ENCODE peak calls at places on chromosomes 12 and 14, in six cellular contexts. One of them, this sample, is unnamed.
A peak's percentile ranks its signal among the peaks of the same experiment; 100 is the strongest.

GRCh38 chr12:84701966-84702365 is 210.6 kb downstream of the SLC6A15 start:
- DNase-seq in vagina: no peak
- DNase-seq in H1: no peak
- DNase-seq in HepG2: no peak
- DNase-seq in prostate gland: no peak
- DNase-seq in stomach: no peak
- DNase-seq in this sample: no peak

GRCh38 chr12:71900091-71900490 is 38.6 kb upstream of the TPH2 start:
- DNase-seq in stomach: no peak
- DNase-seq in H1: no peak
- DNase-seq in vagina: no peak
- DNase-seq in HepG2: peak; percentile 6
- DNase-seq in prostate gland: no peak
- DNase-seq in this sample: no peak

GRCh38 chr12:26830358-26830757 is 2.6 kb downstream of the ITPR2 start:
- DNase-seq in stomach: no peak
- DNase-seq in HepG2: no peak
- DNase-seq in vagina: no peak
- DNase-seq in prostate gland: no peak
- DNase-seq in H1: no peak
- DNase-seq in this sample: no peak

GRCh38 chr12:85775071-85775470 is 61.1 kb downstream of the RASSF9 start:
- DNase-seq in HepG2: no peak
- DNase-seq in prostate gland: no peak
- DNase-seq in H1: no peak
- DNase-seq in stomach: no peak
- DNase-seq in vagina: no peak
- DNase-seq in this sample: no peak

GRCh38 chr12:810635-811415 is 58.4 kb downstream of the WNK1 start:
- DNase-seq in prostate gland: no peak
- DNase-seq in vagina: no peak
- DNase-seq in stomach: no peak
- DNase-seq in H1: no peak
- DNase-seq in HepG2: no peak
- DNase-seq in this sample: no peak

GRCh38 chr12:41709463-41710285 is 435.0 kb downstream of the GXYLT1 start:
- DNase-seq in stomach: no peak
- DNase-seq in HepG2: no peak
- DNase-seq in vagina: no peak
- DNase-seq in H1: no peak
- DNase-seq in prostate gland: no peak
- DNase-seq in this sample: no peak

GRCh38 chr12:124568431-124569374 is 1.3 kb upstream of the NCOR2 start:
- DNase-seq in HepG2: no peak
- DNase-seq in stomach: peak; percentile 44
- DNase-seq in vagina: no peak
- DNase-seq in prostate gland: peak; percentile 46
- DNase-seq in H1: peak; percentile 65
- DNase-seq in this sample: no peak

GRCh38 chr12:84056-84455 is 17.5 kb downstream of the IQSEC3 start:
- DNase-seq in H1: no peak
- DNase-seq in vagina: peak; percentile 74
- DNase-seq in HepG2: no peak
- DNase-seq in stomach: no peak
- DNase-seq in prostate gland: peak; percentile 75
- DNase-seq in this sample: no peak

GRCh38 chr14:24894583-24895242 is 155.2 kb downstream of the STXBP6 start:
- DNase-seq in HepG2: no peak
- DNase-seq in stomach: no peak
- DNase-seq in prostate gland: no peak
- DNase-seq in H1: no peak
- DNase-seq in vagina: no peak
- DNase-seq in this sample: no peak

GRCh38 chr12:44317651-44318126 is 481.8 kb downstream of the TMEM117 start:
- DNase-seq in prostate gland: no peak
- DNase-seq in stomach: no peak
- DNase-seq in H1: peak; percentile 52
- DNase-seq in HepG2: peak; percentile 30
- DNase-seq in vagina: no peak
- DNase-seq in this sample: no peak

GRCh38 chr14:26917086-26917485 is 319.3 kb upstream of the NOVA1 start:
- DNase-seq in HepG2: peak; percentile 28
- DNase-seq in vagina: no peak
- DNase-seq in prostate gland: no peak
- DNase-seq in H1: no peak
- DNase-seq in stomach: no peak
- DNase-seq in this sample: no peak

GRCh38 chr14:81331229-81332026 is 68.7 kb downstream of the STON2 start:
- DNase-seq in prostate gland: no peak
- DNase-seq in H1: no peak
- DNase-seq in vagina: no peak
- DNase-seq in stomach: no peak
- DNase-seq in HepG2: no peak
- DNase-seq in this sample: no peak

GRCh38 chr14:70027785-70028428 is 148.7 kb downstream of the SMOC1 start:
- DNase-seq in stomach: peak; percentile 81
- DNase-seq in vagina: no peak
- DNase-seq in H1: peak; percentile 99
- DNase-seq in prostate gland: peak; percentile 46
- DNase-seq in HepG2: peak; percentile 43
- DNase-seq in this sample: peak; percentile 58

GRCh38 chr14:44170554-44170953 is 336.5 kb downstream of the FSCB start:
- DNase-seq in stomach: no peak
- DNase-seq in H1: no peak
- DNase-seq in prostate gland: no peak
- DNase-seq in vagina: no peak
- DNase-seq in HepG2: no peak
- DNase-seq in this sample: no peak

GRCh38 chr14:103880334-103880985 is 33.1 kb upstream of the PPP1R13B start:
- DNase-seq in stomach: peak; percentile 91
- DNase-seq in prostate gland: peak; percentile 70
- DNase-seq in H1: no peak
- DNase-seq in vagina: no peak
- DNase-seq in HepG2: no peak
- DNase-seq in this sample: peak; percentile 85

GRCh38 chr14:30706704-30707103 is 84.6 kb downstream of the SCFD1 start:
- DNase-seq in HepG2: no peak
- DNase-seq in prostate gland: no peak
- DNase-seq in H1: no peak
- DNase-seq in stomach: no peak
- DNase-seq in vagina: no peak
- DNase-seq in this sample: no peak

GRCh38 chr14:36663404-36664321 is 2.0 kb downstream of the PAX9 start:
- DNase-seq in H1: peak; percentile 80
- DNase-seq in prostate gland: no peak
- DNase-seq in stomach: no peak
- DNase-seq in vagina: no peak
- DNase-seq in HepG2: no peak
- DNase-seq in this sample: no peak

GRCh38 chr12:131033486-131033885 is 79.8 kb downstream of the ADGRD1 start:
- DNase-seq in prostate gland: no peak
- DNase-seq in vagina: no peak
- DNase-seq in stomach: no peak
- DNase-seq in H1: no peak
- DNase-seq in HepG2: no peak
- DNase-seq in this sample: no peak

DNA sequence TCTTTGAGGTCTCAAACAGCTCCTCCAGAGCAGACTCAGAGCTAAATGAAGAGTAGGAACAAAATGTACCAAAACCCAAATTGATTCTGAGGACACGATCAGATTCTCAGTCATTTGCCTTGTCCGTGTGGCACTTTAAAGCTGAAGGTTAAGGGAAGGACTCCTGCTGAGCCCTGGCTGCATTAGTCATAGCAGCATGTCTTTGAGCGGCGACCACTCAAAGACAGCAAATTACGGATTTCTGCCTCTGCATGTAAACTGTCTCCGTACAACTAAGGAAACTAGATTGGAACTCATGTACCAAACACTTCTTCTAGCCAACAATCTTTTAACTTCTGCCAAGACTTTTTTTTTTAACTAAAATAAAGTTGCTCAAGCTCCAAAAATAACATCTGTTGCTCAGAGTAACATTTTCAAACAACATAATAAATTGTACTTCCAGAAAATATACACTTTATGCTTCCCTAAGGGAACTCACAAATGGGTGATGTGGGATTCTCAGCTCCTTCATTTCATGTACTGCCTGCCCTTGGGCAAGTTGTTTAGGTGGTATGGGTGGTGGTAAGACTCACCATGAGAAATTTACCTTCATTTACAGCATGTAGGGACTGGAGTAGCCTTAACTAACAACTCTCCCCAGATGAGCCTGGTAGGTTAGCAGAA is 56.1 kb downstream of the RERG start:
- DNase-seq in HepG2: no peak
- DNase-seq in stomach: no peak
- DNase-seq in prostate gland: no peak
- DNase-seq in H1: no peak
- DNase-seq in vagina: no peak
- DNase-seq in this sample: no peak
- H3K4me3 ChIP-seq in HepG2: no peak overlapping the region
- H3K4me3 ChIP-seq in stomach: no peak overlapping the region
- H3K4me3 ChIP-seq in prostate gland: no peak overlapping the region
- H3K4me3 ChIP-seq in H1: no peak overlapping the region
- H3K4me3 ChIP-seq in vagina: no peak overlapping the region
- H3K4me3 ChIP-seq in this sample: no peak overlapping the region

DNA sequence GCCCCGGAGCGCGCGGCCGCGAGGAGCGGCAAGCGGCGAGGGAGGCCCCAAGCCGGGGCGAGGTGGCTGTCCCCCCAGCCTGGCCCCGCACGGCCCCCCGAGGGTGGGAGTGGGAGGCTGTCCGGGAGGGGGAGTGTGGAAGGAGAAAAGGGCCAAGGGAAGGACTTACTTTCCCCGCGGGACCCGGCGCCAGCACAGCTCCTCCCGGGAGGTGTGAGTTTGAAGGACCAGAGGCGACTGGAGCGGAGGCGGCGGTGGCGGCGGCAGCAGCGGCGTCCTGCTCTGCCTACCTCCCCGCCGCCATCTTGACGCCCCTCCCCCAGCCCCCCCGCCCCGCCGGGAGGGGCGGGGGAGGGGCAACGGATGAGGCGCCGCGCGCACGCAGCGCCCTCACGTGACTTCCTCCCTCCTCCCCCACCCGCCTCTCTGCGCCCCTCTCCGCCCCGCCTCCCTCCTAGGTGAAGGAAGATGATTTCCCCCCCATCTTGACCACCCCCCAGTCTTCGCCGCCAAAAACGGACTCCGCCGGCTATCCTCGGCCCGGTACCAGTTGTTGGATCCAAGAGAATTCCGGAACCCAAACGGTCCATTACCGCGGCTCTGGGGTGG is at the start of gene SBNO1:
- DNase-seq in H1: no peak
- DNase-seq in HepG2: peak; percentile 71
- DNase-seq in stomach: peak; percentile 92
- DNase-seq in prostate gland: peak; percentile 91
- DNase-seq in vagina: no peak
- DNase-seq in this sample: peak; percentile 90
- TF ChIP-seq POLR2AphosphoS5 in H1: peak; percentile 72
- TF ChIP-seq POLR2AphosphoS5 in HepG2: peak; percentile 61
- TF ChIP-seq POLR2AphosphoS5 in stomach: no peak
- TF ChIP-seq POLR2AphosphoS5 in prostate gland: no peak
- TF ChIP-seq POLR2AphosphoS5 in vagina: no peak
- TF ChIP-seq POLR2AphosphoS5 in this sample: no peak

DNA sequence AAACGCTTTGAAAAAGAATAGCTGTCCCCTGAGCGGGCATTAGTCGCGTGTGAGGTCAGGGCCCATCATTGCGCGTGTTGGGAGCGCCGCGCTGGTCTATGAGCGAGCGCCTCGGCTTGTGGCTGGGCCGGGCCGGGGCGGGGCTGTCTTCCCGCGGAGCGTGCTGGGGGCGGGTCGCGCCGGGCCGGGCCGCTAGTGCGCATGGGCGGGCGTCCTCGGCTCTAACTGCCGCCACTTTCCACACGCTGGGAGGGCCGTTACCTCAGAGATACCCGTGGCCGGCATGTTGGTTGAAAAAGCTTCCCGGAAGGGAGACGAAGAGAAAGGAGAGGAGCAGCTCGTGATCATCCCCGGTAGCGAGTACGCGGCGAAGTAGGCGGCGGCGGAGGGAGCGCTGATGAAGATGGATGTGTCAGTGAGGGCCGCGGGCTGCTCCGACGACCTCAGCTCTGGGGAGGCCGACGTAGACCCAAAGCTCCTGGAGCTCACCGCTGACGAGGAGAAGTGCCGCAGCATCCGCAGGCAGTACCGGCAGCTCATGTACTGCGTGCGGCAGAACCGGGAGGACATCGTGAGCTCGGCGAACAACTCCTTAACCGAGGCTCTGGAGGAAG is at the start of gene EID3:
- DNase-seq in vagina: no peak
- DNase-seq in HepG2: no peak
- DNase-seq in prostate gland: peak; percentile 80
- DNase-seq in H1: peak; percentile 95
- DNase-seq in stomach: peak; percentile 91
- DNase-seq in this sample: peak; percentile 86
- H3K4me3 ChIP-seq in vagina: peak within 1 kb of the TSS; percentile 57
- H3K4me3 ChIP-seq in HepG2: no peak within 1 kb of the TSS
- H3K4me3 ChIP-seq in prostate gland: peak within 1 kb of the TSS; percentile 27
- H3K4me3 ChIP-seq in H1: peak within 1 kb of the TSS; percentile 49
- H3K4me3 ChIP-seq in stomach: peak within 1 kb of the TSS; percentile 54
- H3K4me3 ChIP-seq in this sample: peak within 1 kb of the TSS; percentile 51

GRCh38 chr14:52900731-52901130 is 50.1 kb downstream of the FERMT2 start:
- DNase-seq in H1: no peak
- DNase-seq in stomach: no peak
- DNase-seq in vagina: no peak
- DNase-seq in prostate gland: no peak
- DNase-seq in HepG2: no peak
- DNase-seq in this sample: no peak

GRCh38 chr14:52891800-52892199 is 59.0 kb downstream of the FERMT2 start:
- DNase-seq in stomach: no peak
- DNase-seq in vagina: no peak
- DNase-seq in H1: no peak
- DNase-seq in HepG2: no peak
- DNase-seq in prostate gland: no peak
- DNase-seq in this sample: no peak

GRCh38 chr14:52888839-52889838 is 61.7 kb downstream of the FERMT2 start:
- DNase-seq in HepG2: no peak
- DNase-seq in vagina: no peak
- DNase-seq in stomach: no peak
- DNase-seq in prostate gland: no peak
- DNase-seq in H1: no peak
- DNase-seq in this sample: no peak

DNA sequence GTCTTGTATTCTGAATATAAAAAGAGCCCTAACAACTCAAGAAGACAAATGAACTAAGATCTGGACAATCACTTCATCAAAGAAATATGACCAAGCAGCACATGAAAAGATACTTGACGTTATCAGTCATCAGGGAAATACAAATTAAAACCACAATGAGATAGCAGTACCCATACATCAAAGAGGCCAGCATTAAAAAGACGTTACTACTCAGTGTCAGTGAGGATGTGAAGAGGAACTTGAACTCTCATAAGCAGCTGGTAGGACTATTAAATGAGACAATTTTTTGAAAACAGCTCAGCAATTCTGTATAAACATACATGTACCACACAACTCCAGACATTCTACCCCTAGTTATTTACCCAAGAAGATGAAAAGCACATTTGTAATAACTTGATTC is 55.9 kb downstream of the FERMT2 start:
- DNase-seq in vagina: no peak
- DNase-seq in HepG2: no peak
- DNase-seq in prostate gland: no peak
- DNase-seq in stomach: no peak
- DNase-seq in H1: no peak
- DNase-seq in this sample: no peak
- TF ChIP-seq POLR2AphosphoS5 in vagina: no peak
- TF ChIP-seq POLR2AphosphoS5 in HepG2: no peak
- TF ChIP-seq POLR2AphosphoS5 in prostate gland: no peak
- TF ChIP-seq POLR2AphosphoS5 in stomach: no peak
- TF ChIP-seq POLR2AphosphoS5 in H1: no peak
- TF ChIP-seq POLR2AphosphoS5 in this sample: no peak

This sample was measured in breast epithelium.